ENCODE peak calls at places on chromosomes 5 and 9, in eight cellular contexts. One of them, this sample, is unnamed.
A peak's percentile ranks its signal among the peaks of the same experiment; 100 is the strongest.

GRCh38 chr9:85215936-85216335 is 525.8 kb downstream of the AGTPBP1 start:
- DNase-seq in stimulated activated CD4-positive, alpha-beta T cell treated with anti-CD3 and anti-CD28 coated beads, Interleukin-2, amount 100 ng/mL, for 48 hours: no peak
- DNase-seq in NCI-H2227 treated with DMSO at 0.1 percent for 48 hours: no peak
- DNase-seq in activated gamma-delta T cell treated with anti-CD3 and anti-CD28 coated beads, Interleukin-2, amount 50 U/mL, for 16 hours: no peak
- DNase-seq in foreskin fibroblast: no peak
- DNase-seq in HFFc6: no peak
- DNase-seq in renal cortical epithelial cell: no peak
- DNase-seq in NCI-H226: no peak
- DNase-seq in this sample: no peak

GRCh38 chr5:163330723-163331668 is 106.4 kb upstream of the CCNG1 start:
- DNase-seq in NCI-H2227 treated with DMSO at 0.1 percent for 48 hours: peak; percentile 32
- DNase-seq in HFFc6: no peak
- DNase-seq in foreskin fibroblast: no peak
- DNase-seq in stimulated activated CD4-positive, alpha-beta T cell treated with anti-CD3 and anti-CD28 coated beads, Interleukin-2, amount 100 ng/mL, for 48 hours: no peak
- DNase-seq in activated gamma-delta T cell treated with anti-CD3 and anti-CD28 coated beads, Interleukin-2, amount 50 U/mL, for 16 hours: no peak
- DNase-seq in renal cortical epithelial cell: no peak
- DNase-seq in NCI-H226: no peak
- DNase-seq in this sample: no peak

GRCh38 chr9:79663878-79664277 is 92.1 kb downstream of the TLE4 start:
- DNase-seq in NCI-H226: no peak
- DNase-seq in NCI-H2227 treated with DMSO at 0.1 percent for 48 hours: peak; percentile 17
- DNase-seq in foreskin fibroblast: no peak
- DNase-seq in renal cortical epithelial cell: no peak
- DNase-seq in stimulated activated CD4-positive, alpha-beta T cell treated with anti-CD3 and anti-CD28 coated beads, Interleukin-2, amount 100 ng/mL, for 48 hours: no peak
- DNase-seq in HFFc6: no peak
- DNase-seq in activated gamma-delta T cell treated with anti-CD3 and anti-CD28 coated beads, Interleukin-2, amount 50 U/mL, for 16 hours: no peak
- DNase-seq in this sample: no peak

GRCh38 chr9:87386490-87386889 is 111.2 kb upstream of the DAPK1 start:
- DNase-seq in foreskin fibroblast: no peak
- DNase-seq in stimulated activated CD4-positive, alpha-beta T cell treated with anti-CD3 and anti-CD28 coated beads, Interleukin-2, amount 100 ng/mL, for 48 hours: no peak
- DNase-seq in renal cortical epithelial cell: peak; percentile 46
- DNase-seq in activated gamma-delta T cell treated with anti-CD3 and anti-CD28 coated beads, Interleukin-2, amount 50 U/mL, for 16 hours: no peak
- DNase-seq in NCI-H2227 treated with DMSO at 0.1 percent for 48 hours: no peak
- DNase-seq in HFFc6: no peak
- DNase-seq in NCI-H226: no peak
- DNase-seq in this sample: no peak

GRCh38 chr5:81965510-81965909 is 6.3 kb upstream of the ATG10 start:
- DNase-seq in HFFc6: peak; percentile 2
- DNase-seq in foreskin fibroblast: no peak
- DNase-seq in renal cortical epithelial cell: no peak
- DNase-seq in activated gamma-delta T cell treated with anti-CD3 and anti-CD28 coated beads, Interleukin-2, amount 50 U/mL, for 16 hours: no peak
- DNase-seq in NCI-H2227 treated with DMSO at 0.1 percent for 48 hours: no peak
- DNase-seq in stimulated activated CD4-positive, alpha-beta T cell treated with anti-CD3 and anti-CD28 coated beads, Interleukin-2, amount 100 ng/mL, for 48 hours: no peak
- DNase-seq in NCI-H226: no peak
- DNase-seq in this sample: no peak

GRCh38 chr9:6884960-6885359 is 127.2 kb downstream of the KDM4C start:
- DNase-seq in HFFc6: no peak
- DNase-seq in NCI-H226: no peak
- DNase-seq in renal cortical epithelial cell: no peak
- DNase-seq in NCI-H2227 treated with DMSO at 0.1 percent for 48 hours: no peak
- DNase-seq in activated gamma-delta T cell treated with anti-CD3 and anti-CD28 coated beads, Interleukin-2, amount 50 U/mL, for 16 hours: no peak
- DNase-seq in stimulated activated CD4-positive, alpha-beta T cell treated with anti-CD3 and anti-CD28 coated beads, Interleukin-2, amount 100 ng/mL, for 48 hours: no peak
- DNase-seq in foreskin fibroblast: no peak
- DNase-seq in this sample: no peak

GRCh38 chr5:154273028-154273617 is 82.6 kb downstream of the GALNT10 start:
- DNase-seq in NCI-H2227 treated with DMSO at 0.1 percent for 48 hours: no peak
- DNase-seq in stimulated activated CD4-positive, alpha-beta T cell treated with anti-CD3 and anti-CD28 coated beads, Interleukin-2, amount 100 ng/mL, for 48 hours: no peak
- DNase-seq in activated gamma-delta T cell treated with anti-CD3 and anti-CD28 coated beads, Interleukin-2, amount 50 U/mL, for 16 hours: no peak
- DNase-seq in renal cortical epithelial cell: peak; percentile 73
- DNase-seq in foreskin fibroblast: no peak
- DNase-seq in HFFc6: peak; percentile 18
- DNase-seq in NCI-H226: peak; percentile 44
- DNase-seq in this sample: peak; percentile 39

GRCh38 chr5:141743652-141744333 is 61.8 kb upstream of the ARAP3 start:
- DNase-seq in activated gamma-delta T cell treated with anti-CD3 and anti-CD28 coated beads, Interleukin-2, amount 50 U/mL, for 16 hours: no peak
- DNase-seq in NCI-H2227 treated with DMSO at 0.1 percent for 48 hours: peak; percentile 55
- DNase-seq in NCI-H226: no peak
- DNase-seq in foreskin fibroblast: no peak
- DNase-seq in HFFc6: no peak
- DNase-seq in stimulated activated CD4-positive, alpha-beta T cell treated with anti-CD3 and anti-CD28 coated beads, Interleukin-2, amount 100 ng/mL, for 48 hours: no peak
- DNase-seq in renal cortical epithelial cell: no peak
- DNase-seq in this sample: no peak

GRCh38 chr9:117485176-117485575 is 70.3 kb upstream of the ASTN2 start:
- DNase-seq in HFFc6: peak; percentile 14
- DNase-seq in NCI-H226: no peak
- DNase-seq in NCI-H2227 treated with DMSO at 0.1 percent for 48 hours: no peak
- DNase-seq in activated gamma-delta T cell treated with anti-CD3 and anti-CD28 coated beads, Interleukin-2, amount 50 U/mL, for 16 hours: no peak
- DNase-seq in stimulated activated CD4-positive, alpha-beta T cell treated with anti-CD3 and anti-CD28 coated beads, Interleukin-2, amount 100 ng/mL, for 48 hours: no peak
- DNase-seq in foreskin fibroblast: peak; percentile 4
- DNase-seq in renal cortical epithelial cell: peak; percentile 30
- DNase-seq in this sample: no peak

GRCh38 chr9:2307480-2307879 is 292.3 kb downstream of the SMARCA2 start:
- DNase-seq in NCI-H2227 treated with DMSO at 0.1 percent for 48 hours: no peak
- DNase-seq in renal cortical epithelial cell: peak; percentile 61
- DNase-seq in HFFc6: peak; percentile 70
- DNase-seq in stimulated activated CD4-positive, alpha-beta T cell treated with anti-CD3 and anti-CD28 coated beads, Interleukin-2, amount 100 ng/mL, for 48 hours: no peak
- DNase-seq in activated gamma-delta T cell treated with anti-CD3 and anti-CD28 coated beads, Interleukin-2, amount 50 U/mL, for 16 hours: no peak
- DNase-seq in NCI-H226: no peak
- DNase-seq in foreskin fibroblast: peak; percentile 48
- DNase-seq in this sample: no peak

GRCh38 chr9:133114451-133114885 is 6.6 kb downstream of the RALGDS start:
- DNase-seq in activated gamma-delta T cell treated with anti-CD3 and anti-CD28 coated beads, Interleukin-2, amount 50 U/mL, for 16 hours: no peak
- DNase-seq in renal cortical epithelial cell: peak; percentile 32
- DNase-seq in NCI-H2227 treated with DMSO at 0.1 percent for 48 hours: no peak
- DNase-seq in stimulated activated CD4-positive, alpha-beta T cell treated with anti-CD3 and anti-CD28 coated beads, Interleukin-2, amount 100 ng/mL, for 48 hours: no peak
- DNase-seq in NCI-H226: no peak
- DNase-seq in HFFc6: peak; percentile 75
- DNase-seq in foreskin fibroblast: peak; percentile 57
- DNase-seq in this sample: no peak

GRCh38 chr5:117455236-117456233 is 880.9 kb upstream of the SEMA6A start:
- DNase-seq in NCI-H2227 treated with DMSO at 0.1 percent for 48 hours: no peak
- DNase-seq in HFFc6: no peak
- DNase-seq in NCI-H226: no peak
- DNase-seq in stimulated activated CD4-positive, alpha-beta T cell treated with anti-CD3 and anti-CD28 coated beads, Interleukin-2, amount 100 ng/mL, for 48 hours: no peak
- DNase-seq in foreskin fibroblast: no peak
- DNase-seq in renal cortical epithelial cell: no peak
- DNase-seq in activated gamma-delta T cell treated with anti-CD3 and anti-CD28 coated beads, Interleukin-2, amount 50 U/mL, for 16 hours: no peak
- DNase-seq in this sample: no peak

GRCh38 chr5:142548739-142549275 is 137.1 kb downstream of the FGF1 start:
- DNase-seq in NCI-H2227 treated with DMSO at 0.1 percent for 48 hours: peak; percentile 53
- DNase-seq in foreskin fibroblast: peak; percentile 93
- DNase-seq in activated gamma-delta T cell treated with anti-CD3 and anti-CD28 coated beads, Interleukin-2, amount 50 U/mL, for 16 hours: no peak
- DNase-seq in HFFc6: peak; percentile 91
- DNase-seq in renal cortical epithelial cell: peak; percentile 96
- DNase-seq in NCI-H226: peak; percentile 82
- DNase-seq in stimulated activated CD4-positive, alpha-beta T cell treated with anti-CD3 and anti-CD28 coated beads, Interleukin-2, amount 100 ng/mL, for 48 hours: peak; percentile 11
- DNase-seq in this sample: peak; percentile 25

GRCh38 chr5:13378073-13378472 is 566.4 kb downstream of the DNAH5 start:
- DNase-seq in stimulated activated CD4-positive, alpha-beta T cell treated with anti-CD3 and anti-CD28 coated beads, Interleukin-2, amount 100 ng/mL, for 48 hours: no peak
- DNase-seq in foreskin fibroblast: no peak
- DNase-seq in NCI-H2227 treated with DMSO at 0.1 percent for 48 hours: no peak
- DNase-seq in renal cortical epithelial cell: peak; percentile 71
- DNase-seq in activated gamma-delta T cell treated with anti-CD3 and anti-CD28 coated beads, Interleukin-2, amount 50 U/mL, for 16 hours: no peak
- DNase-seq in NCI-H226: no peak
- DNase-seq in HFFc6: no peak
- DNase-seq in this sample: no peak

GRCh38 chr5:61673007-61673735 is 341.1 kb downstream of the ZSWIM6 start:
- DNase-seq in stimulated activated CD4-positive, alpha-beta T cell treated with anti-CD3 and anti-CD28 coated beads, Interleukin-2, amount 100 ng/mL, for 48 hours: no peak
- DNase-seq in foreskin fibroblast: peak; percentile 41
- DNase-seq in NCI-H2227 treated with DMSO at 0.1 percent for 48 hours: peak; percentile 20
- DNase-seq in activated gamma-delta T cell treated with anti-CD3 and anti-CD28 coated beads, Interleukin-2, amount 50 U/mL, for 16 hours: no peak
- DNase-seq in renal cortical epithelial cell: peak; percentile 91
- DNase-seq in NCI-H226: peak; percentile 78
- DNase-seq in HFFc6: peak; percentile 44
- DNase-seq in this sample: no peak

GRCh38 chr5:76544268-76544926 is 78.8 kb downstream of the F2RL2 start:
- DNase-seq in renal cortical epithelial cell: peak; percentile 43
- DNase-seq in NCI-H2227 treated with DMSO at 0.1 percent for 48 hours: no peak
- DNase-seq in HFFc6: peak; percentile 6
- DNase-seq in foreskin fibroblast: no peak
- DNase-seq in NCI-H226: no peak
- DNase-seq in activated gamma-delta T cell treated with anti-CD3 and anti-CD28 coated beads, Interleukin-2, amount 50 U/mL, for 16 hours: peak; percentile 14
- DNase-seq in stimulated activated CD4-positive, alpha-beta T cell treated with anti-CD3 and anti-CD28 coated beads, Interleukin-2, amount 100 ng/mL, for 48 hours: no peak
- DNase-seq in this sample: peak; percentile 33

GRCh38 chr9:107929439-107929838 is 439.9 kb upstream of the KLF4 start:
- DNase-seq in foreskin fibroblast: peak; percentile 65
- DNase-seq in HFFc6: no peak
- DNase-seq in renal cortical epithelial cell: peak; percentile 75
- DNase-seq in stimulated activated CD4-positive, alpha-beta T cell treated with anti-CD3 and anti-CD28 coated beads, Interleukin-2, amount 100 ng/mL, for 48 hours: no peak
- DNase-seq in NCI-H2227 treated with DMSO at 0.1 percent for 48 hours: no peak
- DNase-seq in activated gamma-delta T cell treated with anti-CD3 and anti-CD28 coated beads, Interleukin-2, amount 50 U/mL, for 16 hours: no peak
- DNase-seq in NCI-H226: no peak
- DNase-seq in this sample: no peak

GRCh38 chr5:84362061-84362720 is 22.5 kb downstream of the EDIL3 start:
- DNase-seq in HFFc6: no peak
- DNase-seq in stimulated activated CD4-positive, alpha-beta T cell treated with anti-CD3 and anti-CD28 coated beads, Interleukin-2, amount 100 ng/mL, for 48 hours: no peak
- DNase-seq in renal cortical epithelial cell: no peak
- DNase-seq in activated gamma-delta T cell treated with anti-CD3 and anti-CD28 coated beads, Interleukin-2, amount 50 U/mL, for 16 hours: no peak
- DNase-seq in NCI-H2227 treated with DMSO at 0.1 percent for 48 hours: no peak
- DNase-seq in foreskin fibroblast: no peak
- DNase-seq in NCI-H226: no peak
- DNase-seq in this sample: no peak

GRCh38 chr5:82222597-82223574 is 55.3 kb downstream of the RPS23 start:
- DNase-seq in foreskin fibroblast: peak; percentile 16
- DNase-seq in renal cortical epithelial cell: peak; percentile 18
- DNase-seq in HFFc6: peak; percentile 16
- DNase-seq in activated gamma-delta T cell treated with anti-CD3 and anti-CD28 coated beads, Interleukin-2, amount 50 U/mL, for 16 hours: no peak
- DNase-seq in NCI-H226: no peak
- DNase-seq in stimulated activated CD4-positive, alpha-beta T cell treated with anti-CD3 and anti-CD28 coated beads, Interleukin-2, amount 100 ng/mL, for 48 hours: no peak
- DNase-seq in NCI-H2227 treated with DMSO at 0.1 percent for 48 hours: no peak
- DNase-seq in this sample: no peak

GRCh38 chr5:138775034-138775433 is 21.8 kb downstream of the CTNNA1 start:
- DNase-seq in NCI-H2227 treated with DMSO at 0.1 percent for 48 hours: no peak
- DNase-seq in foreskin fibroblast: no peak
- DNase-seq in stimulated activated CD4-positive, alpha-beta T cell treated with anti-CD3 and anti-CD28 coated beads, Interleukin-2, amount 100 ng/mL, for 48 hours: no peak
- DNase-seq in HFFc6: no peak
- DNase-seq in renal cortical epithelial cell: peak; percentile 88
- DNase-seq in activated gamma-delta T cell treated with anti-CD3 and anti-CD28 coated beads, Interleukin-2, amount 50 U/mL, for 16 hours: no peak
- DNase-seq in NCI-H226: no peak
- DNase-seq in this sample: no peak

GRCh38 chr9:115006660-115007059 is 76.3 kb upstream of the TNFSF8 start:
- DNase-seq in stimulated activated CD4-positive, alpha-beta T cell treated with anti-CD3 and anti-CD28 coated beads, Interleukin-2, amount 100 ng/mL, for 48 hours: peak; percentile 38
- DNase-seq in foreskin fibroblast: peak; percentile 72
- DNase-seq in NCI-H2227 treated with DMSO at 0.1 percent for 48 hours: no peak
- DNase-seq in HFFc6: peak; percentile 96
- DNase-seq in activated gamma-delta T cell treated with anti-CD3 and anti-CD28 coated beads, Interleukin-2, amount 50 U/mL, for 16 hours: no peak
- DNase-seq in NCI-H226: no peak
- DNase-seq in renal cortical epithelial cell: peak; percentile 54
- DNase-seq in this sample: no peak

GRCh38 chr5:14190194-14191164 is 47.3 kb downstream of the TRIO start:
- DNase-seq in stimulated activated CD4-positive, alpha-beta T cell treated with anti-CD3 and anti-CD28 coated beads, Interleukin-2, amount 100 ng/mL, for 48 hours: no peak
- DNase-seq in renal cortical epithelial cell: peak; percentile 94
- DNase-seq in HFFc6: peak; percentile 99
- DNase-seq in foreskin fibroblast: peak; percentile 97
- DNase-seq in NCI-H226: peak; percentile 99
- DNase-seq in activated gamma-delta T cell treated with anti-CD3 and anti-CD28 coated beads, Interleukin-2, amount 50 U/mL, for 16 hours: no peak
- DNase-seq in NCI-H2227 treated with DMSO at 0.1 percent for 48 hours: no peak
- DNase-seq in this sample: no peak

GRCh38 chr9:110192531-110193326 is 15.2 kb downstream of the C9orf152 start:
- DNase-seq in NCI-H2227 treated with DMSO at 0.1 percent for 48 hours: no peak
- DNase-seq in NCI-H226: peak; percentile 68
- DNase-seq in stimulated activated CD4-positive, alpha-beta T cell treated with anti-CD3 and anti-CD28 coated beads, Interleukin-2, amount 100 ng/mL, for 48 hours: no peak
- DNase-seq in HFFc6: peak; percentile 44
- DNase-seq in foreskin fibroblast: peak; percentile 77
- DNase-seq in activated gamma-delta T cell treated with anti-CD3 and anti-CD28 coated beads, Interleukin-2, amount 50 U/mL, for 16 hours: no peak
- DNase-seq in renal cortical epithelial cell: peak; percentile 93
- DNase-seq in this sample: no peak

GRCh38 chr9:92289708-92290390 is 3.6 kb downstream of the IARS1 start:
- DNase-seq in NCI-H2227 treated with DMSO at 0.1 percent for 48 hours: no peak
- DNase-seq in HFFc6: peak; percentile 38
- DNase-seq in renal cortical epithelial cell: no peak
- DNase-seq in foreskin fibroblast: no peak
- DNase-seq in NCI-H226: no peak
- DNase-seq in activated gamma-delta T cell treated with anti-CD3 and anti-CD28 coated beads, Interleukin-2, amount 50 U/mL, for 16 hours: no peak
- DNase-seq in stimulated activated CD4-positive, alpha-beta T cell treated with anti-CD3 and anti-CD28 coated beads, Interleukin-2, amount 100 ng/mL, for 48 hours: no peak
- DNase-seq in this sample: no peak